ENCODE peak calls at places on chromosomes 6 and 20, in nine cellular contexts. O is cardiac fibroblast; R is epithelial cell of esophagus; S is testis; V is A673; B is naive thymus-derived CD4-positive, alpha-beta T cell; W is GM12865; G is neuronal stem cell; C is dorsolateral prefrontal cortex. Z is an unnamed sample.

GRCh38 chr6:109455502-109456282 is at the start of gene MICAL1:
- DNase-seq in O (peak), R (peak), S (peak), V (peak), B (peak), W (peak), G (peak), C (peak), Z (peak)

GRCh38 chr6:1494671-1495070 is 105.3 kb downstream of the FOXF2 start:
- DNase-seq in O (no peak), R (no peak), S (no peak), V (no peak), B (no peak), W (no peak), G (no peak), C (no peak), Z (no peak)

GRCh38 chr6:149043476-149044130 is 273.9 kb upstream of the TAB2 start:
- DNase-seq in O (no peak), R (no peak), S (no peak), V (peak), B (no peak), W (peak), G (no peak), C (no peak), Z (no peak)

GRCh38 chr6:17583811-17584210 is 16.3 kb upstream of the FAM8A1 start:
- DNase-seq in O (peak), R (peak), S (no peak), V (no peak), B (no peak), W (no peak), G (no peak), C (no peak), Z (no peak)

GRCh38 chr6:31363809-31364208 is 6.8 kb upstream of the HLA-B start:
- DNase-seq in O (no peak), R (no peak), S (no peak), V (no peak), B (no peak), W (no peak), G (no peak), C (no peak), Z (no peak)

GRCh38 chr20:1045860-1046418 is 43.8 kb upstream of the RSPO4 start:
- DNase-seq in O (no peak), R (no peak), S (no peak), V (no peak), B (no peak), W (no peak), G (no peak), C (no peak), Z (no peak)

GRCh38 chr6:101539510-101540245 is 146.2 kb downstream of the GRIK2 start:
- DNase-seq in O (peak), R (peak), S (no peak), V (no peak), B (no peak), W (no peak), G (no peak), C (no peak), Z (no peak)

GRCh38 chr6:105428342-105428957 is 25.6 kb upstream of the PREP start:
- DNase-seq in O (peak), R (peak), S (no peak), V (no peak), B (no peak), W (no peak), G (no peak), C (no peak), Z (no peak)

GRCh38 chr6:159250633-159251032 is 81.4 kb downstream of the FNDC1 start:
- DNase-seq in O (no peak), R (no peak), S (no peak), V (no peak), B (no peak), W (no peak), G (no peak), C (no peak), Z (no peak)
- H3K4me3 ChIP-seq in O (no peak), R (no peak), S (no peak), V (no peak), B (no peak), W (no peak), G (no peak), C (no peak), Z (no peak)

GRCh38 chr6:15309611-15310283 is 63.9 kb downstream of the JARID2 start:
- DNase-seq in O (no peak), R (no peak), S (no peak), V (no peak), B (no peak), W (no peak), G (no peak), C (no peak), Z (no peak)
- H3K4me3 ChIP-seq in O (no peak), R (no peak), S (no peak), V (no peak), B (no peak), W (no peak), G (no peak), C (no peak), Z (no peak)

DNA sequence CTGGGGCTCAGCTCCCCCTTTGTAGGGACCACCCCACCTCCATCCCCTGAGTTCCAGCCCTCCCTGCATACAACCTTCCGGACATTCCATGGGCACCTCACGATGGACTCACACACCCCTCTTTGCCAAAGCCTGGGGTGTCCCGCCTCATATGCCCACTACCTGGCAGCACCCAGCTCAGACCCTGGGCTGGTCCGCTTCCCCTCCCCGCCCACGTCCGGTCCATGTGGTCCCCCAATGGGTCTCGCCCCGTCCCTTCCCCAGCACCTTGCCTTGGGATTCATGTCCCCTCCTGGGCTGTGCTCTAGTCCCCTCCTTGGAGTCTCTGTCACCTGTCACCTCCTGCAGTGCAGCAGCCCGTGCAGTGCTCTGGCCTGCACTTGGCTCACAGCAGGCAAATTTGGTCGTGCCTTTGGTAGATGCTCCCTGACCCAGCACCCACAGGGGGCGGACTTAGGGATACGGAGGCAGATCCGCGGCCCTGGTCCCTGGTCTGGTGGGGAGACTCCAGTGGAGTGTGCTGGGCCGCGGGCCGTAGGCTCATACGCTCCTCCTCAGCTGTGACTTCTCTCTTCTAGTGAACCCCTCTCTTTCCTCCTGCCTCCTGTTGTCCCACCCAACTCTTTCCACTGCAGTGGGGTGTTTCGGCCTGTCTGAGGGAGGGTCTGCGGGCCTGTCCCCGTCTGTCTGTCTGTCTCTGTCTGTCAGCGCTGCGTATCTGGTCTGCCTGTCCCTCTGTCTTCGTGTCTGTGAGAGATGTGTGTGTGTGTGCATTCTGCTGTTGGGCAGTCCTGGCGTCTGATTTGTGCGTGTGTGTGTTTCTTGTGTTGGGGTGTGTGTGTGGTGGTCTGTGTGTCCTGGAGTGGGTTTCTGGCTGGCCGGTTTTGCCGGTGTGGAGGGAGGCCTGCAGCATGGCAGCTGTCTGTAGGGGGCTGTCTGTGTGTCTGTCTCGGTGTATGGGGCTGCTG is 69.5 kb downstream of the SRC start:
- DNase-seq in O (no peak), R (no peak), S (no peak), V (no peak), B (no peak), W (no peak), G (no peak), C (no peak), Z (no peak)
- H3K4me3 ChIP-seq in O (no peak), R (no peak), S (no peak), V (no peak), B (no peak), W (no peak), G (no peak), C (no peak), Z (no peak)

GRCh38 chr20:51132286-51132810 is 109.4 kb upstream of the KCNG1 start:
- DNase-seq in O (peak), R (peak), S (no peak), V (no peak), B (no peak), W (no peak), G (no peak), C (no peak), Z (peak)

GRCh38 chr20:51129201-51129671 is 106.3 kb upstream of the KCNG1 start:
- DNase-seq in O (no peak), R (no peak), S (no peak), V (no peak), B (no peak), W (peak), G (no peak), C (no peak), Z (peak)

GRCh38 chr20:51128198-51128597 is 105.3 kb upstream of the KCNG1 start:
- DNase-seq in O (peak), R (peak), S (no peak), V (no peak), B (no peak), W (peak), G (no peak), C (no peak), Z (no peak)

GRCh38 chr20:51134405-51134804 is 111.5 kb upstream of the KCNG1 start:
- DNase-seq in O (no peak), R (no peak), S (no peak), V (no peak), B (no peak), W (peak), G (no peak), C (no peak), Z (peak)

DNA sequence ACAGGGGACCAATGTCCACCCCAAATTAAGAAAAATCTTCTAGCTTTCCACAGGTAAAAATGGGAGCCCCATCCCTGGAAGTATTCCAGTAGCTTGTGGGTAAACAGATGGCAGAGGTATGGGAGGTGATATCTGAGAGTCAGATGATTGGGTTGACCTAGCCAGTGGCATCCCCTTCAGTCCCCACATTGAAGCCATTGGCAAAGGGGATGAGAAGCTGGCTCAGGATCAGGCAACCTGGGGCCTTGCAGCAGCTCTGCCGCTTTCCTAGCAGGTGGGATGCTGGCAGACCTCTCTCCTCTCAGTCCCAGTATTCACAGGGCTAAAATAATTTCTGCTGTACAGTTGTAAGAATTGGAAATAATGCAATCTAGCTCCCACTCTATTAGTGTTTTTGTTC is 108.9 kb upstream of the KCNG1 start:
- DNase-seq in O (no peak), R (no peak), S (no peak), V (no peak), B (no peak), W (no peak), G (no peak), C (no peak), Z (peak)
- H3K4me3 ChIP-seq in O (no peak), R (no peak), S (no peak), V (no peak), B (no peak), W (no peak), G (no peak), C (no peak), Z (no peak)

Z was measured in colonic mucosa.